ENCODE peak calls at places on chromosome 12, in six cellular contexts. R, Z, B, X, L and J are unnamed samples.

GRCh38 chr12:40864891-40865290 is 172.7 kb downstream of the CNTN1 start:
- DNase-seq in R (no peak), Z (no peak), B (no peak), X (no peak), L (no peak), J (no peak)

GRCh38 chr12:121787063-121787774 is 6.3 kb downstream of the RHOF start:
- DNase-seq in R (peak; percentile 46), Z (no peak), B (no peak), X (no peak), L (no peak), J (no peak)

GRCh38 chr12:107903377-107904061 is 129.0 kb downstream of the ASCL4 start:
- DNase-seq in R (peak; percentile 77), Z (peak; percentile 47), B (peak; percentile 39), X (no peak), L (peak; percentile 64), J (peak; percentile 60)

GRCh38 chr12:67701121-67701520 is 52.6 kb downstream of the DYRK2 start:
- DNase-seq in R (no peak), Z (no peak), B (peak; percentile 82), X (no peak), L (no peak), J (no peak)

GRCh38 chr12:96864335-96864734 is 42.7 kb upstream of the NEDD1 start:
- DNase-seq in R (no peak), Z (no peak), B (no peak), X (no peak), L (no peak), J (no peak)

GRCh38 chr12:122732170-122732569 is 1.5 kb upstream of the HCAR1 start:
- DNase-seq in R (no peak), Z (no peak), B (no peak), X (no peak), L (no peak), J (no peak)

GRCh38 chr12:65885312-65885711 is 61.0 kb downstream of the HMGA2 start:
- DNase-seq in R (no peak), Z (no peak), B (peak; percentile 68), X (no peak), L (no peak), J (no peak)

GRCh38 chr12:90987101-90987500 is 17.7 kb downstream of the EPYC start:
- DNase-seq in R (no peak), Z (no peak), B (no peak), X (peak; percentile 100), L (no peak), J (no peak)

GRCh38 chr12:124842800-124843510 is 20.7 kb downstream of the SCARB1 start:
- DNase-seq in R (no peak), Z (no peak), B (no peak), X (no peak), L (peak; percentile 57), J (no peak)

GRCh38 chr12:46556105-46556559 is 183.6 kb upstream of the SLC38A2 start:
- DNase-seq in R (no peak), Z (peak; percentile 19), B (peak; percentile 91), X (peak; percentile 84), L (no peak), J (no peak)

GRCh38 chr12:27052176-27052575 is 29.8 kb downstream of the MED21 start:
- DNase-seq in R (no peak), Z (no peak), B (no peak), X (no peak), L (no peak), J (no peak)

GRCh38 chr12:2722806-2723205 is 72.0 kb upstream of the FKBP4 start:
- DNase-seq in R (no peak), Z (no peak), B (peak; percentile 25), X (no peak), L (no peak), J (no peak)

GRCh38 chr12:106051853-106052531 is 86.8 kb downstream of the NUAK1 start:
- DNase-seq in R (no peak), Z (no peak), B (peak; percentile 46), X (no peak), L (no peak), J (no peak)

GRCh38 chr12:124720687-124721500 is 142.8 kb downstream of the SCARB1 start:
- DNase-seq in R (no peak), Z (no peak), B (peak; percentile 77), X (peak; percentile 90), L (no peak), J (peak; percentile 66)

GRCh38 chr12:96150442-96150841 is 43.7 kb upstream of the ELK3 start:
- DNase-seq in R (no peak), Z (no peak), B (no peak), X (no peak), L (no peak), J (no peak)

GRCh38 chr12:79016181-79016580 is 151.6 kb downstream of the SYT1 start:
- DNase-seq in R (no peak), Z (no peak), B (no peak), X (no peak), L (no peak), J (no peak)

GRCh38 chr12:119288559-119288958 is 46.0 kb upstream of the CCDC60 start:
- DNase-seq in R (no peak), Z (no peak), B (no peak), X (no peak), L (no peak), J (no peak)

GRCh38 chr12:14886271-14886670 is 617 bp upstream of the MGP start:
- DNase-seq in R (no peak), Z (no peak), B (no peak), X (no peak), L (no peak), J (no peak)
- H3K27ac ChIP-seq in R (peak overlapping the region; percentile 38), Z (no peak overlapping the region), B (no peak overlapping the region), X (no peak overlapping the region), L (peak overlapping the region; percentile 67), J (peak overlapping the region; percentile 83)

GRCh38 chr12:6780573-6780972 is 8.3 kb downstream of the LAG3 start:
- DNase-seq in R (no peak), Z (no peak), B (no peak), X (no peak), L (no peak), J (no peak)

GRCh38 chr12:6784292-6784691 is 5.0 kb upstream of the CD4 start:
- DNase-seq in R (no peak), Z (no peak), B (no peak), X (no peak), L (no peak), J (no peak)

GRCh38 chr12:6782119-6782518 is 7.2 kb upstream of the CD4 start:
- DNase-seq in R (no peak), Z (no peak), B (peak; percentile 29), X (no peak), L (no peak), J (no peak)

GRCh38 chr12:6783828-6784227 is 5.5 kb upstream of the CD4 start:
- DNase-seq in R (no peak), Z (no peak), B (no peak), X (no peak), L (no peak), J (no peak)

GRCh38 chr12:6782903-6783571 is 6.3 kb upstream of the CD4 start:
- DNase-seq in R (no peak), Z (no peak), B (no peak), X (no peak), L (no peak), J (no peak)
- H3K4me1 ChIP-seq in R (peaks cover 7% of the 10 kb centered on the region), Z (peaks cover 9% of the 10 kb centered on the region), B (peaks cover 6% of the 10 kb centered on the region), X (peaks cover 15% of the 10 kb centered on the region), L (no peaks in the 10 kb centered on the region), J (peaks cover 25% of the 10 kb centered on the region)

GRCh38 chr12:57211791-57212700 is 4.5 kb upstream of the NXPH4 start:
- DNase-seq in R (no peak), Z (no peak), B (peak; percentile 44), X (no peak), L (no peak), J (no peak)
- H3K27ac ChIP-seq in R (no peak overlapping the region), Z (no peak overlapping the region), B (no peak overlapping the region), X (no peak overlapping the region), L (no peak overlapping the region), J (peak overlapping the region; percentile 53)

DNA sequence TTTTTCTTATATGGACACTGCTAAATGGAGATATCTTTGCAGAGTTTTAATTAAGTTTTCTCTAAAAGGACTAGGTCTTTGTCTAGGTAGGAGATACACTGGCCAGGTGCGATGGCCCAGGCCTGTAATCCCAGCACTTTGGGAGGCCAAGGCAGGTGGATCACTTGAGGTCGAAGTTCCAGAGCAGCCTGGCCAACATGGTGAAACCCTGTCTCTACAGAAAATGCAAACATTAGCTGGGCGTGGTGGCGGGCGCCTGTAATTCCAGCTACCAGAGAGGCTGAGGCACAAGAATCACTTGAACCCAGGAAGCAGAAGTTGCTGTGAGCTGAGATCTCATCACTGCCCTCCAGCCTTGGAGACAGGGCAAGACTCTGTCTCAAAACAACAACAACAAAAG is 17.1 kb upstream of the CERS5 start:
- DNase-seq in R (no peak), Z (no peak), B (no peak), X (no peak), L (no peak), J (no peak)
- H3K4me1 ChIP-seq in R (peaks cover 6% of the 10 kb centered on the region), Z (no peaks in the 10 kb centered on the region), B (peaks cover 54% of the 10 kb centered on the region), X (peaks cover 40% of the 10 kb centered on the region), L (peaks cover 8% of the 10 kb centered on the region), J (peaks cover 52% of the 10 kb centered on the region)

DNA sequence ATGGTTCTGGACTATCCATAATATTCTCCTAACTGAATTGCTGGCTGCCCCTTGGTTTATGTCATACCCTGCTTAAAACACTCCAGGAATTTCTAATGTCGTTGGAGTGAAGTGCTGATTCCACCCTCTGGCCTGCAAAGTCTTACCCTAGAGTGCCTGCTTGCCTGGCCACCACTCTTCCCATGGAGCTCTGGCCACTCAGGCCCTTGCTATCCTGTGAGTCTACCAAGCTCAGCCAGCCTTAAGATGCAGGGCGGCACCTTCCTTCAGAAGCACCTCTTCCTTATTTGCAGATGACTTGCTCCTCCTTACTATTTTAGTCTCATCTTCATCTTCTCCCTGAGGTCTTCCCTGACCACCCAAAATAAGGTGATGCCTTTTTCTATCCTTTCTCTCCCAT is 35.3 kb downstream of the SLC6A15 start:
- DNase-seq in R (no peak), Z (no peak), B (no peak), X (no peak), L (no peak), J (no peak)
- H3K27ac ChIP-seq in R (no peak overlapping the region), Z (no peak overlapping the region), B (no peak overlapping the region), X (no peak overlapping the region), L (no peak overlapping the region), J (no peak overlapping the region)

GRCh38 chr12:109741970-109742372 is 28.3 kb downstream of the FAM222A start:
- DNase-seq in R (no peak), Z (no peak), B (no peak), X (no peak), L (peak; percentile 14), J (no peak)
- H3K4me1 ChIP-seq in R (peaks cover 10% of the 10 kb centered on the region), Z (peaks cover 8% of the 10 kb centered on the region), B (no peaks in the 10 kb centered on the region), X (peaks cover 50% of the 10 kb centered on the region), L (no peaks in the 10 kb centered on the region), J (peaks cover 15% of the 10 kb centered on the region)

GRCh38 chr12:109451400-109451799 is 25.7 kb downstream of the KCTD10 start:
- DNase-seq in R (no peak), Z (no peak), B (no peak), X (no peak), L (no peak), J (no peak)

GRCh38 chr12:109448707-109449390 is 28.3 kb downstream of the KCTD10 start:
- DNase-seq in R (no peak), Z (no peak), B (no peak), X (no peak), L (no peak), J (no peak)

GRCh38 chr12:109449845-109450532 is 27.1 kb downstream of the KCTD10 start:
- DNase-seq in R (no peak), Z (no peak), B (no peak), X (no peak), L (no peak), J (no peak)

GRCh38 chr12:109452489-109452888 is 24.6 kb downstream of the KCTD10 start:
- DNase-seq in R (no peak), Z (no peak), B (peak; percentile 53), X (no peak), L (no peak), J (no peak)

GRCh38 chr12:109450980-109451379 is 26.1 kb downstream of the KCTD10 start:
- DNase-seq in R (no peak), Z (no peak), B (peak; percentile 13), X (no peak), L (no peak), J (no peak)
- H3K27ac ChIP-seq in R (no peak overlapping the region), Z (no peak overlapping the region), B (peak overlapping the region; percentile 9), X (no peak overlapping the region), L (no peak overlapping the region), J (peak overlapping the region; percentile 27)